ENCODE peak calls at places on chromosomes 6 and 20, in seven cellular contexts. V is NCI-H1436; B is effector memory CD4-positive, alpha-beta T cell; W is neural crest cell; O is right cardiac atrium; U is kidney; H is brain microvascular endothelial cell. A is an unnamed sample.

GRCh38 chr6:7145269-7146078 is 37.7 kb downstream of the RREB1 start:
- DNase-seq in B (no peak), O (no peak), V (no peak), W (no peak), H (no peak), U (no peak), A (no peak)

GRCh38 chr6:157034433-157035230 is 257.5 kb downstream of the ARID1B start:
- DNase-seq in O (no peak), H (no peak), B (no peak), U (no peak), V (peak), W (no peak), A (no peak)

GRCh38 chr6:113859349-113860164 is 2.4 kb downstream of the MARCKS start:
- DNase-seq in V (no peak), B (no peak), O (peak), W (no peak), U (peak), H (no peak), A (peak)

GRCh38 chr6:73548458-73549446 is 27.9 kb upstream of the EEF1A1 start:
- DNase-seq in B (no peak), H (no peak), U (no peak), O (no peak), W (no peak), V (no peak), A (no peak)

GRCh38 chr6:7106752-7107577 is 796 bp upstream of the RREB1 start:
- DNase-seq in O (peak), V (no peak), U (peak), H (peak), W (peak), B (peak), A (no peak)

GRCh38 chr6:15330174-15330934 is 84.5 kb downstream of the JARID2 start:
- DNase-seq in B (no peak), H (no peak), U (no peak), V (no peak), O (no peak), W (no peak), A (no peak)

GRCh38 chr6:145151624-145152023 is 583.7 kb downstream of the EPM2A start:
- DNase-seq in V (no peak), W (no peak), H (peak), U (no peak), B (no peak), O (no peak), A (no peak)

GRCh38 chr6:37783831-37784584 is 35.5 kb upstream of the ZFAND3 start:
- DNase-seq in B (no peak), H (peak), V (peak), O (peak), W (no peak), U (peak), A (no peak)

GRCh38 chr20:37524859-37525708 is 2.6 kb downstream of the BLCAP start:
- DNase-seq in W (no peak), H (no peak), U (no peak), V (no peak), B (peak), O (no peak), A (peak)

GRCh38 chr6:97032950-97033349 is 108.4 kb downstream of the KLHL32 start:
- DNase-seq in U (no peak), O (no peak), H (no peak), B (no peak), W (no peak), V (no peak), A (no peak)

GRCh38 chr6:17358515-17358914 is 34.9 kb upstream of the CAP2 start:
- DNase-seq in W (no peak), U (no peak), H (no peak), V (no peak), O (no peak), B (no peak), A (no peak)

GRCh38 chr20:8212286-8212685 is 80.2 kb downstream of the PLCB1 start:
- DNase-seq in B (no peak), W (no peak), H (no peak), O (no peak), V (no peak), U (no peak), A (no peak)

GRCh38 chr6:17865798-17866725 is 121.4 kb downstream of the KIF13A start:
- DNase-seq in W (no peak), V (no peak), O (peak), U (peak), B (no peak), H (peak), A (peak)

GRCh38 chr6:16276991-16277981 is 38.9 kb downstream of the GMPR start:
- DNase-seq in W (peak), V (peak), O (peak), B (no peak), U (no peak), H (peak), A (peak)

GRCh38 chr6:41372526-41373366 is 37.3 kb downstream of the NCR2 start:
- DNase-seq in O (no peak), V (no peak), B (no peak), W (no peak), H (no peak), U (peak), A (no peak)

GRCh38 chr20:50089787-50090177 is 23.2 kb downstream of the UBE2V1 start:
- DNase-seq in W (no peak), B (no peak), O (no peak), U (no peak), H (no peak), V (no peak), A (no peak)

GRCh38 chr6:44034931-44035345 is 92.3 kb downstream of the MRPL14 start:
- DNase-seq in B (no peak), U (peak), V (no peak), W (no peak), O (no peak), H (no peak), A (peak)

GRCh38 chr6:32113386-32114352 is 4.5 kb upstream of the TNXB start:
- DNase-seq in V (no peak), W (no peak), H (peak), U (peak), B (no peak), O (peak), A (peak)

GRCh38 chr6:169724554-169725269 is 412 bp upstream of the PHF10 start:
- DNase-seq in O (peak), V (peak), H (no peak), W (peak), B (peak), U (peak), A (peak)